ENCODE peak calls at places on chromosomes 11 and 22, in eight cellular contexts. One of them, this sample, is unnamed.
A peak's percentile ranks its signal among the peaks of the same experiment; 100 is the strongest.

GRCh38 chr11:70570693-70571395 is 172.5 kb downstream of the CTTN start:
- DNase-seq in cardiac fibroblast: no peak
- DNase-seq in astrocyte of the spinal cord: no peak
- DNase-seq in Peyer's patch: no peak
- DNase-seq in HepG2: no peak
- DNase-seq in fibroblast of pulmonary artery: no peak
- DNase-seq in CD8-positive, alpha-beta memory T cell: peak; percentile 18
- DNase-seq in CD4-positive, alpha-beta memory T cell: no peak
- DNase-seq in this sample: no peak

GRCh38 chr22:26328221-26328620 is 100.8 kb upstream of the ASPHD2 start:
- DNase-seq in CD4-positive, alpha-beta memory T cell: no peak
- DNase-seq in astrocyte of the spinal cord: no peak
- DNase-seq in Peyer's patch: no peak
- DNase-seq in HepG2: no peak
- DNase-seq in fibroblast of pulmonary artery: no peak
- DNase-seq in CD8-positive, alpha-beta memory T cell: no peak
- DNase-seq in cardiac fibroblast: no peak
- DNase-seq in this sample: no peak

GRCh38 chr11:78525720-78526119 is 48.9 kb downstream of the NARS2 start:
- DNase-seq in CD8-positive, alpha-beta memory T cell: no peak
- DNase-seq in fibroblast of pulmonary artery: no peak
- DNase-seq in Peyer's patch: no peak
- DNase-seq in CD4-positive, alpha-beta memory T cell: no peak
- DNase-seq in cardiac fibroblast: no peak
- DNase-seq in HepG2: no peak
- DNase-seq in astrocyte of the spinal cord: no peak
- DNase-seq in this sample: no peak

GRCh38 chr11:43508511-43508918 is 149.8 kb downstream of the TTC17 start:
- DNase-seq in cardiac fibroblast: peak; percentile 48
- DNase-seq in HepG2: no peak
- DNase-seq in CD4-positive, alpha-beta memory T cell: no peak
- DNase-seq in Peyer's patch: peak; percentile 86
- DNase-seq in CD8-positive, alpha-beta memory T cell: no peak
- DNase-seq in astrocyte of the spinal cord: peak; percentile 40
- DNase-seq in fibroblast of pulmonary artery: peak; percentile 61
- DNase-seq in this sample: no peak

GRCh38 chr11:60504219-60504618 is 11.0 kb upstream of the MS4A13 start:
- DNase-seq in HepG2: no peak
- DNase-seq in Peyer's patch: peak; percentile 69
- DNase-seq in CD8-positive, alpha-beta memory T cell: no peak
- DNase-seq in CD4-positive, alpha-beta memory T cell: no peak
- DNase-seq in cardiac fibroblast: no peak
- DNase-seq in astrocyte of the spinal cord: no peak
- DNase-seq in fibroblast of pulmonary artery: no peak
- DNase-seq in this sample: no peak

GRCh38 chr22:21938071-21938822 is 14.4 kb downstream of the PPM1F start:
- DNase-seq in astrocyte of the spinal cord: peak; percentile 91
- DNase-seq in Peyer's patch: peak; percentile 96
- DNase-seq in HepG2: peak; percentile 83
- DNase-seq in CD4-positive, alpha-beta memory T cell: peak; percentile 85
- DNase-seq in fibroblast of pulmonary artery: peak; percentile 96
- DNase-seq in cardiac fibroblast: peak; percentile 97
- DNase-seq in CD8-positive, alpha-beta memory T cell: peak; percentile 91
- DNase-seq in this sample: peak; percentile 85

GRCh38 chr11:130160460-130161090 is 993 bp downstream of the ST14 start:
- DNase-seq in CD8-positive, alpha-beta memory T cell: no peak
- DNase-seq in fibroblast of pulmonary artery: no peak
- DNase-seq in Peyer's patch: no peak
- DNase-seq in cardiac fibroblast: no peak
- DNase-seq in HepG2: no peak
- DNase-seq in CD4-positive, alpha-beta memory T cell: no peak
- DNase-seq in astrocyte of the spinal cord: no peak
- DNase-seq in this sample: no peak

GRCh38 chr11:111644922-111645321 is 42.7 kb downstream of the SIK2 start:
- DNase-seq in fibroblast of pulmonary artery: no peak
- DNase-seq in HepG2: no peak
- DNase-seq in CD8-positive, alpha-beta memory T cell: no peak
- DNase-seq in cardiac fibroblast: no peak
- DNase-seq in astrocyte of the spinal cord: no peak
- DNase-seq in CD4-positive, alpha-beta memory T cell: no peak
- DNase-seq in Peyer's patch: no peak
- DNase-seq in this sample: no peak

GRCh38 chr11:44133335-44133946 is 38.0 kb downstream of the EXT2 start:
- DNase-seq in astrocyte of the spinal cord: peak; percentile 62
- DNase-seq in CD4-positive, alpha-beta memory T cell: no peak
- DNase-seq in CD8-positive, alpha-beta memory T cell: no peak
- DNase-seq in cardiac fibroblast: peak; percentile 75
- DNase-seq in HepG2: peak; percentile 17
- DNase-seq in Peyer's patch: no peak
- DNase-seq in fibroblast of pulmonary artery: peak; percentile 72
- DNase-seq in this sample: peak; percentile 13

GRCh38 chr11:90449643-90450042 is 226.8 kb upstream of the CHORDC1 start:
- DNase-seq in HepG2: no peak
- DNase-seq in cardiac fibroblast: no peak
- DNase-seq in astrocyte of the spinal cord: no peak
- DNase-seq in Peyer's patch: no peak
- DNase-seq in fibroblast of pulmonary artery: no peak
- DNase-seq in CD8-positive, alpha-beta memory T cell: no peak
- DNase-seq in CD4-positive, alpha-beta memory T cell: no peak
- DNase-seq in this sample: no peak

GRCh38 chr22:20967697-20968201 is 694 bp downstream of the AIFM3 start:
- DNase-seq in fibroblast of pulmonary artery: no peak
- DNase-seq in Peyer's patch: no peak
- DNase-seq in cardiac fibroblast: no peak
- DNase-seq in CD4-positive, alpha-beta memory T cell: no peak
- DNase-seq in CD8-positive, alpha-beta memory T cell: no peak
- DNase-seq in HepG2: no peak
- DNase-seq in astrocyte of the spinal cord: no peak
- DNase-seq in this sample: no peak

GRCh38 chr11:17609536-17610401 is 62.7 kb downstream of the OTOG start:
- DNase-seq in cardiac fibroblast: no peak
- DNase-seq in CD4-positive, alpha-beta memory T cell: no peak
- DNase-seq in astrocyte of the spinal cord: no peak
- DNase-seq in HepG2: no peak
- DNase-seq in fibroblast of pulmonary artery: no peak
- DNase-seq in Peyer's patch: peak; percentile 36
- DNase-seq in CD8-positive, alpha-beta memory T cell: no peak
- DNase-seq in this sample: no peak

GRCh38 chr11:126115820-126116319 is 53.2 kb upstream of the CDON start:
- DNase-seq in Peyer's patch: peak; percentile 72
- DNase-seq in CD8-positive, alpha-beta memory T cell: no peak
- DNase-seq in cardiac fibroblast: peak; percentile 92
- DNase-seq in CD4-positive, alpha-beta memory T cell: no peak
- DNase-seq in fibroblast of pulmonary artery: peak; percentile 73
- DNase-seq in astrocyte of the spinal cord: peak; percentile 78
- DNase-seq in HepG2: peak; percentile 93
- DNase-seq in this sample: peak; percentile 2

GRCh38 chr11:112784323-112785073 is 176.7 kb upstream of the NCAM1 start:
- DNase-seq in fibroblast of pulmonary artery: peak; percentile 92
- DNase-seq in HepG2: no peak
- DNase-seq in CD8-positive, alpha-beta memory T cell: no peak
- DNase-seq in Peyer's patch: no peak
- DNase-seq in CD4-positive, alpha-beta memory T cell: no peak
- DNase-seq in cardiac fibroblast: peak; percentile 89
- DNase-seq in astrocyte of the spinal cord: peak; percentile 65
- DNase-seq in this sample: no peak

GRCh38 chr11:19316434-19316833 is 75.7 kb upstream of the E2F8 start:
- DNase-seq in HepG2: no peak
- DNase-seq in cardiac fibroblast: peak; percentile 78
- DNase-seq in astrocyte of the spinal cord: no peak
- DNase-seq in fibroblast of pulmonary artery: peak; percentile 38
- DNase-seq in Peyer's patch: no peak
- DNase-seq in CD8-positive, alpha-beta memory T cell: no peak
- DNase-seq in CD4-positive, alpha-beta memory T cell: no peak
- DNase-seq in this sample: no peak

GRCh38 chr11:1049911-1050580 is 13.5 kb upstream of the MUC6 start:
- DNase-seq in CD4-positive, alpha-beta memory T cell: no peak
- DNase-seq in cardiac fibroblast: no peak
- DNase-seq in fibroblast of pulmonary artery: no peak
- DNase-seq in Peyer's patch: no peak
- DNase-seq in CD8-positive, alpha-beta memory T cell: peak; percentile 48
- DNase-seq in HepG2: no peak
- DNase-seq in astrocyte of the spinal cord: no peak
- DNase-seq in this sample: no peak

GRCh38 chr11:116990061-116990473 is 108.2 kb downstream of the SIK3 start:
- DNase-seq in astrocyte of the spinal cord: peak; percentile 90
- DNase-seq in CD4-positive, alpha-beta memory T cell: no peak
- DNase-seq in fibroblast of pulmonary artery: peak; percentile 88
- DNase-seq in cardiac fibroblast: peak; percentile 87
- DNase-seq in CD8-positive, alpha-beta memory T cell: no peak
- DNase-seq in Peyer's patch: no peak
- DNase-seq in HepG2: peak; percentile 90
- DNase-seq in this sample: no peak

GRCh38 chr11:7154881-7155344 is 66.1 kb downstream of the RBMXL2 start:
- DNase-seq in CD8-positive, alpha-beta memory T cell: no peak
- DNase-seq in astrocyte of the spinal cord: no peak
- DNase-seq in fibroblast of pulmonary artery: no peak
- DNase-seq in HepG2: no peak
- DNase-seq in Peyer's patch: no peak
- DNase-seq in cardiac fibroblast: no peak
- DNase-seq in CD4-positive, alpha-beta memory T cell: no peak
- DNase-seq in this sample: no peak

GRCh38 chr11:7573558-7574296 is 59.9 kb downstream of the PPFIBP2 start:
- DNase-seq in CD8-positive, alpha-beta memory T cell: no peak
- DNase-seq in astrocyte of the spinal cord: no peak
- DNase-seq in HepG2: peak; percentile 92
- DNase-seq in Peyer's patch: peak; percentile 82
- DNase-seq in cardiac fibroblast: no peak
- DNase-seq in CD4-positive, alpha-beta memory T cell: no peak
- DNase-seq in fibroblast of pulmonary artery: no peak
- DNase-seq in this sample: no peak

GRCh38 chr11:75428989-75429640 is 3.9 kb downstream of the KLHL35 start:
- DNase-seq in CD4-positive, alpha-beta memory T cell: no peak
- DNase-seq in astrocyte of the spinal cord: no peak
- DNase-seq in Peyer's patch: no peak
- DNase-seq in cardiac fibroblast: no peak
- DNase-seq in fibroblast of pulmonary artery: no peak
- DNase-seq in HepG2: no peak
- DNase-seq in CD8-positive, alpha-beta memory T cell: peak; percentile 13
- DNase-seq in this sample: no peak

GRCh38 chr22:18022851-18023250 is 1.5 kb downstream of the MICAL3 start:
- DNase-seq in cardiac fibroblast: no peak
- DNase-seq in HepG2: no peak
- DNase-seq in astrocyte of the spinal cord: no peak
- DNase-seq in Peyer's patch: no peak
- DNase-seq in CD4-positive, alpha-beta memory T cell: no peak
- DNase-seq in fibroblast of pulmonary artery: no peak
- DNase-seq in CD8-positive, alpha-beta memory T cell: no peak
- DNase-seq in this sample: no peak
- H3K4me3 ChIP-seq in cardiac fibroblast: no peak overlapping the region
- H3K4me3 ChIP-seq in HepG2: no peak overlapping the region
- H3K4me3 ChIP-seq in astrocyte of the spinal cord: no peak overlapping the region
- H3K4me3 ChIP-seq in Peyer's patch: no peak overlapping the region
- H3K4me3 ChIP-seq in CD4-positive, alpha-beta memory T cell: no peak overlapping the region
- H3K4me3 ChIP-seq in fibroblast of pulmonary artery: no peak overlapping the region
- H3K4me3 ChIP-seq in CD8-positive, alpha-beta memory T cell: no peak overlapping the region
- H3K4me3 ChIP-seq in this sample: no peak overlapping the region

GRCh38 chr11:119709171-119709570 is 19.8 kb downstream of the NECTIN1 start:
- DNase-seq in CD8-positive, alpha-beta memory T cell: no peak
- DNase-seq in HepG2: no peak
- DNase-seq in fibroblast of pulmonary artery: no peak
- DNase-seq in CD4-positive, alpha-beta memory T cell: no peak
- DNase-seq in astrocyte of the spinal cord: no peak
- DNase-seq in Peyer's patch: no peak
- DNase-seq in cardiac fibroblast: no peak
- DNase-seq in this sample: no peak
- H3K4me3 ChIP-seq in CD8-positive, alpha-beta memory T cell: no peak overlapping the region
- H3K4me3 ChIP-seq in HepG2: no peak overlapping the region
- H3K4me3 ChIP-seq in fibroblast of pulmonary artery: no peak overlapping the region
- H3K4me3 ChIP-seq in CD4-positive, alpha-beta memory T cell: no peak overlapping the region
- H3K4me3 ChIP-seq in astrocyte of the spinal cord: no peak overlapping the region
- H3K4me3 ChIP-seq in Peyer's patch: no peak overlapping the region
- H3K4me3 ChIP-seq in cardiac fibroblast: no peak overlapping the region
- H3K4me3 ChIP-seq in this sample: no peak overlapping the region

DNA sequence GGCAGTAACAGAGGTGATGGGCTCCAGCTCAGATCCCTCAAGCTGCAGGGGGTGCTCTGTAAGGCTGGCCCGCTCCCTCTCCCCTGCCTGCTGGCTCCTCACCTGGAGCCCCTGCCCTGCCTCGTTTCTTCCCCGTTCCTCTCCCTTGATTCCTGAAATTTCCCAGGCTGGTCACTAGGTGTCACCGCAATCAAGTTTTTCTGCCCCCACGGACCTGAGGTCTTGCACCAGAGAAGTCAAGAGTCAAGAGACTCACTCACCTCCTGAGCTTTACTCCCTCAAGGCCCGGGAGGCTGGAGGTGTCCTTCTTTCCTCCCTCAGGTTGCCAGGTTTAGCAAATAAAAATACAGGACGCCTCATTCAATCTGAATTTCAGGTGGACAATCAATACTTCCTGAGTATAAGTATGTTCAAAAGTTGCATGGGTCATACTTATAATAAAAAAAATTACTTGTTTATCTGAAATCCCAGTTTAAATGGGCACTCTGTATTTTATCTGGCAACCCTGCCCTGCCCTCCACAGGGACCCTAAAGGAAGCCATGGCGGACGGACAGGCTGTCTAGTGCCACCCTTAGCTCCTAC is 69.2 kb downstream of the SCUBE1 start:
- DNase-seq in CD8-positive, alpha-beta memory T cell: peak; percentile 55
- DNase-seq in CD4-positive, alpha-beta memory T cell: no peak
- DNase-seq in Peyer's patch: peak; percentile 62
- DNase-seq in fibroblast of pulmonary artery: peak; percentile 71
- DNase-seq in HepG2: peak; percentile 47
- DNase-seq in cardiac fibroblast: peak; percentile 67
- DNase-seq in astrocyte of the spinal cord: peak; percentile 32
- DNase-seq in this sample: peak; percentile 31
- H3K4me3 ChIP-seq in CD8-positive, alpha-beta memory T cell: no peak overlapping the region
- H3K4me3 ChIP-seq in CD4-positive, alpha-beta memory T cell: no peak overlapping the region
- H3K4me3 ChIP-seq in Peyer's patch: no peak overlapping the region
- H3K4me3 ChIP-seq in fibroblast of pulmonary artery: no peak overlapping the region
- H3K4me3 ChIP-seq in HepG2: no peak overlapping the region
- H3K4me3 ChIP-seq in cardiac fibroblast: no peak overlapping the region
- H3K4me3 ChIP-seq in astrocyte of the spinal cord: no peak overlapping the region
- H3K4me3 ChIP-seq in this sample: no peak overlapping the region

GRCh38 chr22:27610863-27611786 is 190.4 kb downstream of the MN1 start:
- DNase-seq in CD8-positive, alpha-beta memory T cell: no peak
- DNase-seq in astrocyte of the spinal cord: no peak
- DNase-seq in HepG2: no peak
- DNase-seq in fibroblast of pulmonary artery: no peak
- DNase-seq in cardiac fibroblast: no peak
- DNase-seq in CD4-positive, alpha-beta memory T cell: no peak
- DNase-seq in Peyer's patch: no peak
- DNase-seq in this sample: no peak

GRCh38 chr22:27614291-27615007 is 187.1 kb downstream of the MN1 start:
- DNase-seq in HepG2: no peak
- DNase-seq in CD4-positive, alpha-beta memory T cell: no peak
- DNase-seq in astrocyte of the spinal cord: no peak
- DNase-seq in cardiac fibroblast: no peak
- DNase-seq in CD8-positive, alpha-beta memory T cell: no peak
- DNase-seq in Peyer's patch: no peak
- DNase-seq in fibroblast of pulmonary artery: no peak
- DNase-seq in this sample: no peak

GRCh38 chr22:27615408-27615807 is 186.1 kb downstream of the MN1 start:
- DNase-seq in CD8-positive, alpha-beta memory T cell: no peak
- DNase-seq in fibroblast of pulmonary artery: no peak
- DNase-seq in HepG2: no peak
- DNase-seq in CD4-positive, alpha-beta memory T cell: no peak
- DNase-seq in cardiac fibroblast: no peak
- DNase-seq in Peyer's patch: no peak
- DNase-seq in astrocyte of the spinal cord: no peak
- DNase-seq in this sample: no peak

GRCh38 chr22:27612075-27612474 is 189.5 kb downstream of the MN1 start:
- DNase-seq in cardiac fibroblast: no peak
- DNase-seq in CD4-positive, alpha-beta memory T cell: no peak
- DNase-seq in CD8-positive, alpha-beta memory T cell: no peak
- DNase-seq in astrocyte of the spinal cord: no peak
- DNase-seq in fibroblast of pulmonary artery: no peak
- DNase-seq in HepG2: no peak
- DNase-seq in Peyer's patch: no peak
- DNase-seq in this sample: no peak

GRCh38 chr22:27613099-27614089 is 188.2 kb downstream of the MN1 start:
- DNase-seq in CD8-positive, alpha-beta memory T cell: no peak
- DNase-seq in cardiac fibroblast: no peak
- DNase-seq in Peyer's patch: no peak
- DNase-seq in HepG2: no peak
- DNase-seq in fibroblast of pulmonary artery: no peak
- DNase-seq in CD4-positive, alpha-beta memory T cell: no peak
- DNase-seq in astrocyte of the spinal cord: no peak
- DNase-seq in this sample: no peak
- H3K4me3 ChIP-seq in CD8-positive, alpha-beta memory T cell: no peak overlapping the region
- H3K4me3 ChIP-seq in cardiac fibroblast: no peak overlapping the region
- H3K4me3 ChIP-seq in Peyer's patch: no peak overlapping the region
- H3K4me3 ChIP-seq in HepG2: no peak overlapping the region
- H3K4me3 ChIP-seq in fibroblast of pulmonary artery: no peak overlapping the region
- H3K4me3 ChIP-seq in CD4-positive, alpha-beta memory T cell: no peak overlapping the region
- H3K4me3 ChIP-seq in astrocyte of the spinal cord: no peak overlapping the region
- H3K4me3 ChIP-seq in this sample: no peak overlapping the region

This sample was measured in CD4-positive, CD25-positive, alpha-beta regulatory T cell.